ENCODE peak calls at places on chromosomes 3 and 15, in seven cellular contexts. W, R, X, Q, V, N and M are unnamed samples.

GRCh38 chr3:57354768-57355167 is 62.3 kb upstream of the ASB14 start:
- DNase-seq in W (no peak), R (no peak), X (no peak), Q (no peak), V (no peak), N (no peak), M (no peak)

GRCh38 chr15:70033109-70033508 is 64.6 kb downstream of the TLE3 start:
- DNase-seq in W (no peak), R (no peak), X (no peak), Q (no peak), V (no peak), N (no peak), M (peak)

GRCh38 chr15:77425104-77425503 is 4.4 kb downstream of the HMG20A start:
- DNase-seq in W (no peak), R (no peak), X (no peak), Q (no peak), V (no peak), N (no peak), M (no peak)

GRCh38 chr15:74682954-74683353 is 12.9 kb downstream of the EDC3 start:
- DNase-seq in W (no peak), R (no peak), X (no peak), Q (no peak), V (no peak), N (no peak), M (no peak)

GRCh38 chr3:154356009-154356408 is 31.7 kb upstream of the DHX36 start:
- DNase-seq in W (no peak), R (no peak), X (no peak), Q (no peak), V (no peak), N (no peak), M (no peak)

GRCh38 chr3:198080521-198081384 is 120.7 kb downstream of the LMLN start:
- DNase-seq in W (peak), R (peak), X (peak), Q (peak), V (peak), N (no peak), M (peak)

GRCh38 chr3:17607905-17608304 is 134.5 kb downstream of the TBC1D5 start:
- DNase-seq in W (no peak), R (no peak), X (no peak), Q (no peak), V (no peak), N (no peak), M (no peak)

GRCh38 chr3:111081008-111081545 is 9.5 kb downstream of the NECTIN3 start:
- DNase-seq in W (no peak), R (no peak), X (no peak), Q (no peak), V (no peak), N (no peak), M (no peak)

GRCh38 chr15:20340931-20341661 is 200.5 kb downstream of the GOLGA6L6 start:
- DNase-seq in W (peak), R (peak), X (no peak), Q (no peak), V (peak), N (peak), M (peak)

GRCh38 chr3:94671078-94671477 is 608.2 kb downstream of the NSUN3 start:
- DNase-seq in W (no peak), R (no peak), X (no peak), Q (no peak), V (no peak), N (no peak), M (no peak)

GRCh38 chr3:44939581-44940036 is 36.4 kb downstream of the ZDHHC3 start:
- DNase-seq in W (peak), R (no peak), X (no peak), Q (no peak), V (peak), N (no peak), M (no peak)

GRCh38 chr3:179967622-179968021 is 69.1 kb downstream of the PEX5L start:
- DNase-seq in W (no peak), R (no peak), X (no peak), Q (no peak), V (peak), N (no peak), M (no peak)

GRCh38 chr3:177358968-177359600 is 161.8 kb upstream of the TBL1XR1 start:
- DNase-seq in W (peak), R (peak), X (no peak), Q (peak), V (peak), N (peak), M (peak)

GRCh38 chr15:73889053-73889452 is 15.7 kb downstream of the TBC1D21 start:
- DNase-seq in W (no peak), R (no peak), X (no peak), Q (no peak), V (no peak), N (no peak), M (no peak)

GRCh38 chr15:93358171-93359036 is 269.4 kb upstream of the RGMA start:
- DNase-seq in W (no peak), R (no peak), X (no peak), Q (no peak), V (no peak), N (no peak), M (no peak)

GRCh38 chr3:98906230-98906629 is 4.7 kb upstream of the DCBLD2 start:
- DNase-seq in W (no peak), R (no peak), X (no peak), Q (no peak), V (peak), N (no peak), M (no peak)

GRCh38 chr3:4416961-4417360 is 50.1 kb downstream of the SUMF1 start:
- DNase-seq in W (no peak), R (no peak), X (peak), Q (peak), V (peak), N (no peak), M (no peak)

GRCh38 chr15:58748040-58748786 is 1.3 kb downstream of the ADAM10 start:
- DNase-seq in W (no peak), R (no peak), X (no peak), Q (no peak), V (peak), N (no peak), M (no peak)

GRCh38 chr3:98325055-98325454 is 28.6 kb upstream of the OR5K4 start:
- DNase-seq in W (no peak), R (no peak), X (no peak), Q (no peak), V (no peak), N (no peak), M (no peak)

GRCh38 chr15:69725957-69726356 is 273.3 kb downstream of the RPLP1 start:
- DNase-seq in W (no peak), R (no peak), X (no peak), Q (no peak), V (no peak), N (no peak), M (peak)

GRCh38 chr3:134312873-134313838 is 61.1 kb downstream of the AMOTL2 start:
- DNase-seq in W (peak), R (peak), X (no peak), Q (no peak), V (peak), N (peak), M (peak)

GRCh38 chr3:170978335-170978745 is 48.2 kb downstream of the SLC2A2 start:
- DNase-seq in W (no peak), R (no peak), X (no peak), Q (no peak), V (no peak), N (no peak), M (no peak)

GRCh38 chr3:66437341-66437929 is 63.4 kb downstream of the LRIG1 start:
- DNase-seq in W (no peak), R (no peak), X (no peak), Q (no peak), V (no peak), N (no peak), M (no peak)

GRCh38 chr3:36461588-36461987 is 81.3 kb downstream of the STAC start:
- DNase-seq in W (no peak), R (no peak), X (no peak), Q (no peak), V (peak), N (no peak), M (no peak)

GRCh38 chr15:99253381-99254090 is 2.3 kb downstream of the LRRC28 start:
- DNase-seq in W (no peak), R (no peak), X (no peak), Q (no peak), V (peak), N (no peak), M (no peak)

GRCh38 chr15:24861014-24861690 is 93.6 kb upstream of the SNRPN start:
- DNase-seq in W (no peak), R (no peak), X (no peak), Q (no peak), V (no peak), N (no peak), M (no peak)

GRCh38 chr15:24858737-24859601 is 95.8 kb upstream of the SNRPN start:
- DNase-seq in W (no peak), R (no peak), X (no peak), Q (no peak), V (peak), N (no peak), M (no peak)

GRCh38 chr15:24857094-24857437 is 97.7 kb upstream of the SNRPN start:
- DNase-seq in W (no peak), R (no peak), X (no peak), Q (no peak), V (no peak), N (no peak), M (no peak)

GRCh38 chr15:24856397-24857093 is 98.2 kb upstream of the SNRPN start:
- DNase-seq in W (no peak), R (no peak), X (no peak), Q (no peak), V (peak), N (no peak), M (no peak)

DNA sequence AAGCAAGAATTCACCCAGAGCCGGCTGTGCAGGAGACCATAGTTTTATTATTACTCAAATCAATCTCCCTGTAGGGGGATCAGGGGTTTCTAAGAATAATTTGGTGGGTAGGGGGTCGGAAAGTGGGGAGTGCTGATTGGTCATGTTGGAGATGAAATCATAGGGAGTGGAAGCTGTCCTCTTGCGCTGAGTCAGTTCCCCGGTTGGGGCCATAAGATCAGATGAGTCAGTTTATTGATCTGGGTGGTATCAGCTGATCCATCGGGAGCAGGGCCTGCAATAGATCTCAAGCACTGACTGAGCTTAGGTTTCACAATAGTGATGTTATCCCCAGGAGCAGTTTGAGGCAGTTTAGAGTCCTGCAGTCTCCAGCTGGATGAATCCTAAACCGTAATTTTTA is 97.0 kb upstream of the SNRPN start:
- DNase-seq in W (no peak), R (no peak), X (no peak), Q (no peak), V (peak), N (no peak), M (no peak)
- H3K4me3 ChIP-seq in W (no peak), R (peak), X (no peak), Q (no peak), V (peak), N (no peak), M (no peak)

DNA sequence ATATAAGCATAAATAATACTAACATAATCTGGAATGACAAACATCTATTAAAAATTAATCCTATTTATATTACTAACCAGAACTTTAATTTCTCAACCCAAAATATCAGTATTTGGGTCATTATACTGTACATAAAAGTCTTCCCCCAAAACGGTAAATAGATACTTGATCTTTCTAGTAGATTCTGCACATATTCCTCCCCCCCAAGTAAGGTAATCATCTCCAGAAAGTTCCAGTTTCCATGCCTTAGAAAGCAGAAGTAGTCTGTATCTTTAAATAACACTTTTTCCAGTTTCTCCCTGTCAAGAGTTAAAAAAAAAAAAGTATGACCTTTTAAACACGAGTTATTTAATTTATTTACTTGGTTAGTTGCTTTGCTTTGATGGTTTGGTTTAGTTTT is 150.7 kb upstream of the MB21D2 start:
- DNase-seq in W (no peak), R (no peak), X (no peak), Q (no peak), V (no peak), N (no peak), M (no peak)
- H3K4me3 ChIP-seq in W (no peak), R (no peak), X (no peak), Q (no peak), V (no peak), N (no peak), M (no peak)

DNA sequence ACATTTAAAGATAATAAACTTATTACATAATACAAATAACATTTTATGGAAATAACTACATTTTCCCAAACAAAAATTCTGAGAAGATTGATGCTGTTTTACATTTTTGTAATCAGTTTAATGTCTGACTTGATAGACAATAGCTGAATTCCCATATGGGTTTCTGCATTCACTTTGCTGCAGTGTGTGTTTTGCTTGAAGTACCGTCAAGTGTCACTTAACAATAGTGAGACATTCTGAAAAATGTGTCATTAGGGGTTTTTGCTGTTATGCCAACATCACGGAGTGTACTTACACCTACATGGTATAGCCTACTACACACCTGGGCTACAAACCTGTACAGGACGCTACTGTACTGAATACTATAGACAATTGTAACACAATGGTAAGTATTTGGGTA is 57.5 kb downstream of the USF3 start:
- DNase-seq in W (no peak), R (no peak), X (no peak), Q (no peak), V (no peak), N (no peak), M (no peak)
- H3K4me3 ChIP-seq in W (no peak), R (no peak), X (no peak), Q (no peak), V (no peak), N (no peak), M (no peak)

GRCh38 chr3:143040264-143040879 is 39.0 kb downstream of the U2SURP start:
- DNase-seq in W (no peak), R (no peak), X (no peak), Q (no peak), V (peak), N (no peak), M (no peak)

GRCh38 chr3:143037867-143038266 is 36.5 kb downstream of the U2SURP start:
- DNase-seq in W (no peak), R (no peak), X (no peak), Q (no peak), V (no peak), N (no peak), M (no peak)

GRCh38 chr3:143036557-143036956 is 35.2 kb downstream of the U2SURP start:
- DNase-seq in W (no peak), R (no peak), X (no peak), Q (no peak), V (no peak), N (no peak), M (no peak)

DNA sequence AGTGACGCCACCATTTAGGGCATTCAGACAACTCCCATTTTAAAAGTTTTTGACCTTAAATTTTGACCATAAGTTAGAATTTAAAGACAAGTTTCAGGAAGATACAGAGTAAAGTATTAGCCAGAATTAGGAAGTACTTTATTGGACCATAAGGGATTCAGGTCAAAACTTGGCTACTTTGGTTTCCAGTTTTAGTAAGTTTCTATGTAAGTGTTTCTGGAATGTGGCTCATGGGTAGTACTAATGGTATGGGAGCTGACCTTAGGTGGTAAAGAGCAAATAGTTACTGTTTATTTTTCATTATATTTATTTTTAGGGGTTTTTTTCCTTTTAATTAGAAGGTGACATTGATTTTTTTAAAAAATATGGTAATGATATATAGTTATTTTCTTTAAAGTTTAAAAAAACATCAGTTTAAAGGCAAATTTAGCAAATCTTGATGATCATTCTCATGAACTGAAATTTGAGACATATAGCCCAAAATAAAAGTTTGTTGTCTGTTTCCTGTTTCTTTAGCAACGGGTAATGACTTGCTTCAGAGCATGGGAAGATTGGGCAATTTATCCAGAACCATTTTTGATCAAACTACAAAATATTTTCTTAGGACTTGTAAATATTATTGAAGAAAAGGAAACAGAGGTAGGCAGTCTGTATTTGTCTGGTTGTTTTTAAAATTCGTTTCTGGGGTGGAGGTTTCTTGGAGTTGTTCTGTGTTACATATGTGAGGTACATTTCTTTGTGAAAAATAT is 34.3 kb downstream of the U2SURP start:
- DNase-seq in W (no peak), R (no peak), X (no peak), Q (no peak), V (peak), N (no peak), M (no peak)
- H3K4me3 ChIP-seq in W (no peak), R (no peak), X (no peak), Q (no peak), V (no peak), N (no peak), M (no peak)

DNA sequence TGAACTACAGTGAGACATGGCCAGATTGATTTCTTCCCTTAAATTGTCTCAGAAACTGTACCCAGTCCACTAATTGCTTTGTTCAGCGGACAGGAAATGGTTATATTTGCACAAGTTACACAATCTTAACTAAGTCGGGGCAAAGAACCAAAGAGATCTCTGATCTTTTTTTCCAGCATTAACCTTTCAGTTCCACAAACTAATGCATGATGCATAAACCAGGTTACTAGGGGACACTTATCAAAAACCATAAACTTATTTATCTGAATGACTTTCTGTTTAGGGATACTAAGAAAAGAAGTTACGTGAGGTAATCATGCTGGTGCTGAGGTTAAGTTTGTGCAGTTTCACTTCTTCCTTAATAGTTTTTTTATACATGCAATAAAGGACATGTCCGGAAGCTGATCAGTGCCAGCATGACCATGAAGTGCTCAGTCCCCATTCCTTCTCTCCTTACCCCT is 22.4 kb downstream of the FNDC3B start:
- DNase-seq in W (no peak), R (no peak), X (no peak), Q (no peak), V (peak), N (no peak), M (no peak)
- H3K4me3 ChIP-seq in W (peak), R (no peak), X (no peak), Q (no peak), V (no peak), N (no peak), M (peak)

DNA sequence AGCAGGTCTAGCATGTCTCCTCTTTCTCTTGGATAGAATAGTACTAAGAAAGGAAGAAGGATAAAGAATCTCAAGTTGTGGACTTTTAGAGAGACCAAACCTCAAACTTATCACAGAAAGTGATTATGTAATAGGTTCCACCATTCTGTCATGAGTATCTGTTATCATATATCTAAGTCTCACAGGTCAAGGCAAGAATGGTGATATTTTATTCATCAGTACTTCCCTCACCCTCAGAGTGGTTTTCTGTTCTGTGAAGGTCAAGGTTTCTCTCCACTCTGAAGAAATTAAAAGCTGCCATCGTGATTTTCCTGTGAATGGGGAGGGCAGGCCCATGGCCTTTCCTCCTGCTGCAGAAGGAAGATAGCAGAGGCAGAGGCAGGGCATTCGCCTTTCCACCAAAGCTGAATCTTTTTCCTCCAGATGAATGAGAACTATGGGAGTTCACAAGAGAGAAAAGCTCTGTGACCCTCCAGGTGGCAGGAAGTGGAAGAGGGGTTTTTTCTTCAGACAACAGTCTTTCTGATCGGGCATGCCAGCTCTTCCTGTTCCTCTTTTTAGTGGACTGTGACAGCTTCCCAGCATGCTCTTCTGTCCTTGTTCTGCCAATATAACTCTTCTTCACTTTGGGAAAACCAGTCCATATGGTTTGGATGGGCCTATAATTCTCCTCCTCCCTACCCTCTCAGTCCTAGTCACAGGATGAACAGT is 37.1 kb upstream of the CCK start:
- DNase-seq in W (no peak), R (no peak), X (no peak), Q (no peak), V (no peak), N (no peak), M (no peak)
- H3K4me3 ChIP-seq in W (no peak), R (no peak), X (no peak), Q (no peak), V (no peak), N (no peak), M (no peak)

GRCh38 chr3:69084326-69084667 is 440 bp upstream of the ARL6IP5 start:
- DNase-seq in W (no peak), R (no peak), X (no peak), Q (peak), V (peak), N (no peak), M (no peak)
- H3K4me3 ChIP-seq in W (peak), R (peak), X (no peak), Q (peak), V (peak), N (peak), M (peak)